ENCODE peak calls at places on chromosomes 4 and X, in six cellular contexts. S is psoas muscle, L is heart left ventricle, O is K562, N is OCI-LY7, G is IMR-90. V is an unnamed sample. For H3K36me3, the result is how much of the 10 kb centered on the place peaks cover.

GRCh38 chrX:148940411-148940996 is 440.1 kb downstream of the AFF2 start:
- DNase-seq in G (no peak), N (no peak), O (no peak), S (no peak), L (no peak), V (no peak)

GRCh38 chr4:185726931-185727330 is 85.1 kb downstream of the SORBS2 start:
- DNase-seq in O (no peak), L (no peak), S (no peak), G (no peak), N (no peak), V (no peak)

GRCh38 chr4:77308843-77309242 is 151.8 kb downstream of the CCNG2 start:
- DNase-seq in G (peak), O (peak), N (peak), L (no peak), S (no peak), V (no peak)

GRCh38 chrX:115958687-115959359 is 211.7 kb upstream of the AGTR2 start:
- DNase-seq in S (no peak), O (no peak), L (no peak), N (no peak), G (no peak), V (no peak)

GRCh38 chr4:56496241-56496640 is 9.3 kb upstream of the ARL9 start:
- DNase-seq in N (no peak), G (no peak), O (no peak), L (no peak), S (no peak), V (no peak)

GRCh38 chr4:106796866-106797265 is 239.2 kb downstream of the DKK2 start:
- DNase-seq in G (no peak), N (no peak), O (no peak), S (no peak), L (no peak), V (no peak)

GRCh38 chr4:69823481-69824186 is 36.3 kb downstream of the SULT1E1 start:
- DNase-seq in S (no peak), N (peak), O (no peak), L (no peak), G (peak), V (no peak)

GRCh38 chrX:6678313-6678712 is 143.4 kb upstream of the VCX3A start:
- DNase-seq in S (no peak), O (no peak), G (no peak), L (no peak), N (no peak), V (no peak)

GRCh38 chrX:100745806-100746537 is 14.1 kb upstream of the SYTL4 start:
- DNase-seq in O (no peak), S (no peak), G (no peak), N (no peak), L (no peak), V (no peak)

GRCh38 chr4:24966076-24966475 is 53.2 kb upstream of the CCDC149 start:
- DNase-seq in O (no peak), N (no peak), L (no peak), G (no peak), S (no peak), V (no peak)

GRCh38 chr4:131304686-131305085 is 1844.4 kb upstream of the PCDH10 start:
- DNase-seq in N (no peak), L (no peak), O (no peak), G (no peak), S (no peak), V (no peak)

GRCh38 chrX:115021121-115021520 is 3.7 kb upstream of the IL13RA2 start:
- DNase-seq in G (peak), S (no peak), O (no peak), N (no peak), L (no peak), V (no peak)

GRCh38 chr4:23911675-23912455 is 22.0 kb upstream of the PPARGC1A start:
- DNase-seq in L (no peak), N (no peak), G (no peak), S (no peak), O (no peak), V (no peak)

GRCh38 chr4:94235825-94236224 is 28.2 kb downstream of the SMARCAD1 start:
- DNase-seq in G (peak), N (no peak), O (no peak), L (no peak), S (no peak), V (no peak)

GRCh38 chr4:94232519-94232918 is 24.9 kb downstream of the SMARCAD1 start:
- DNase-seq in G (no peak), L (no peak), S (no peak), O (no peak), N (no peak), V (no peak)

GRCh38 chr4:94240384-94240783 is 32.7 kb downstream of the SMARCAD1 start:
- DNase-seq in G (peak), N (no peak), O (no peak), S (no peak), L (no peak), V (no peak)

DNA sequence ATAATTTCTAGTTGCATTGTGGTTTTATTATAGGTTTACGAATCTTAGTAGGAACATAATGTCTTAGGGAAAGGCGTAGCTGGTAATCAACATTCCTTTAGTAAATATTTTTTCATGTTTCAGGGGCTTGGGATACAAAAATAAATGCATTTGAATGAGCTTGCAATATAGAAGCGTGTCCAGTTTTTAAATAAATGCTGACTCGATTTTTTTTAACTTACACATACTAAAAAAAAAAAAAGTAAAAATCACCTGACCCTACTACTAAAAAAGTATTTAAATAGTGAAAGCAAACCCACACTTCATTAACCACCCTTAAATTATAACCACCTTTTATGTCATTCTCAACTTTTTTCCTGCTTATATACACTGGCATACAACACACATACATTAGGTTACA is 29.6 kb downstream of the SMARCAD1 start:
- DNase-seq in S (no peak), L (no peak), G (no peak), N (no peak), O (no peak), V (no peak)
- H3K36me3 ChIP-seq in S (half or more), L (half or more), G (under half), N (half or more), O (half or more), V (under half)

GRCh38 chrX:79138658-79139241 is 5.7 kb upstream of the GPR174 start:
- DNase-seq in S (no peak), O (no peak), L (no peak), N (peak), G (no peak), V (peak)
- H3K4me3 ChIP-seq in S (no peak), O (no peak), L (no peak), N (peak), G (no peak), V (no peak)

DNA sequence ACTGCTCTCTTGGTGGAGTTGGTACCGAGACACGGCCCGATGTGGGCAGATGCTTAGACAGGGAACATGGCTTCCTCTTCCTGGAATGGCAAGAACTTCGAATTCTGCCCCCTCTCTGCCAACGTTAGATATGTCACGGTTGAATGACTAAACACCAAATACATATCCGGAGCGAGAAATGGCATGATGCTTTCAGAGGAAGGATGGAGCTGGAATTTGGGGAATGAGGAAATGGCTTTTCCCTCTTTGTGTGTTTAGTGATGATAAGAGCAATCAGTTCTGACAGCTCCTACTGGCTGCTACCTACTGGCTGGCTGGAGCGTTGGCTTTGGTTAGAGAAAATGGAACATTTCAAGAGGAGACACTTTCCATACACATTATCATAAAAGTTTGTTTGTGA is 140.0 kb downstream of the DHRSX start:
- DNase-seq in S (no peak), N (no peak), G (no peak), L (no peak), O (peak), V (no peak)
- TF ChIP-seq CTCF in S (no peak), N (no peak), G (no peak), L (no peak), O (peak), V (no peak)

GRCh38 chrX:45749375-45749774 is 548.7 kb upstream of the DIPK2B start:
- DNase-seq in G (no peak), O (no peak), N (no peak), L (no peak), S (no peak), V (no peak)

GRCh38 chrX:45748443-45748842 is 547.8 kb upstream of the DIPK2B start:
- DNase-seq in O (no peak), S (no peak), N (no peak), L (no peak), G (no peak), V (no peak)

GRCh38 chrX:45747905-45748304 is 547.2 kb upstream of the DIPK2B start:
- DNase-seq in L (no peak), G (no peak), S (no peak), N (no peak), O (no peak), V (no peak)

GRCh38 chrX:45751156-45751555 is 550.5 kb upstream of the DIPK2B start:
- DNase-seq in O (no peak), N (no peak), L (no peak), G (no peak), S (no peak), V (no peak)

GRCh38 chrX:45750639-45751038 is 550.0 kb upstream of the DIPK2B start:
- DNase-seq in L (peak), O (no peak), S (no peak), G (no peak), N (no peak), V (no peak)
- H3K36me3 ChIP-seq in L (under half), O (under half), S (under half), G (under half), N (under half), V (under half)

GRCh38 chr4:1172971-1173757 is 781 bp upstream of the SPON2 start:
- DNase-seq in G (peak), L (no peak), O (no peak), S (peak), N (no peak), V (no peak)
- H3K4me3 ChIP-seq in G (no peak), L (no peak), O (no peak), S (peak), N (no peak), V (no peak)

GRCh38 chrX:153641575-153642312 is 5.3 kb upstream of the DUSP9 start:
- DNase-seq in N (no peak), S (no peak), O (peak), L (no peak), G (no peak), V (no peak)

GRCh38 chrX:153640736-153641574 is 6.0 kb upstream of the DUSP9 start:
- DNase-seq in N (no peak), G (no peak), L (no peak), O (no peak), S (peak), V (no peak)

GRCh38 chrX:153638436-153639176 is 8.4 kb upstream of the DUSP9 start:
- DNase-seq in O (peak), G (no peak), N (no peak), L (no peak), S (peak), V (no peak)

GRCh38 chrX:153639177-153640044 is 7.6 kb upstream of the DUSP9 start:
- DNase-seq in N (no peak), G (no peak), O (no peak), L (no peak), S (peak), V (no peak)

DNA sequence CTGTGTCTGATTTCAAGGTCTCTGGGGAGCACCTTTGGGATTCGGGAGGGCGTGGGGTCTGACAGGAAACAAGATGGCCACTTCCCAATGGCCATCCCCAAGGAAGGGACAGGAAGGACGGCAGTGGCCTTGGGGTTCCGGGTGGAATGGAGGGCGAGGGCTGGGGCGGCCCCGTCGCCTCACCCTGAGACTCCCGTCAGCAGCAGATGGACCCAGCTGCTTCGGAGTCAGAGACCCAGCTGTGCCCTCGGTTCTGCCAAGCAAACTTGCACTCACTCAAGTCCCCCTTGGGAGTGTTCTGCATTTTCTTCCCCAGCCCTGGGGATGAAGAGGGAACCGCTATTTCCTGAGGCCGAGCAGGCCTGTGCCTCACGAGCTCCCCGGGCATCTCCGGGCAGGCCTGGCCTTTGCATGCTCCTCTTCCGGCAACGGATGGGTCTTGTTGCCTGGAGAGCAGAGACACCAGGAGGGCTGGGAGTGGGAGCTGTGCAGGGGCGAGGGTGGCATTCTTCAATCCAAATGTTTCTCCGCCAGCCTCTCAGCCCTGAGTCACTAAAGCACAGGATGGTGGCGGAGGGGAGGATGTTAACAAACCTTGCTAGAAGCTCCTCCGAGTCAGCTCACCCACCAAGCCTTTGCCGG is 6.8 kb upstream of the DUSP9 start:
- DNase-seq in S (peak), L (no peak), N (no peak), O (no peak), G (no peak), V (no peak)
- TF ChIP-seq CTCF in S (no peak), L (no peak), N (no peak), O (no peak), G (no peak), V (no peak)

DNA sequence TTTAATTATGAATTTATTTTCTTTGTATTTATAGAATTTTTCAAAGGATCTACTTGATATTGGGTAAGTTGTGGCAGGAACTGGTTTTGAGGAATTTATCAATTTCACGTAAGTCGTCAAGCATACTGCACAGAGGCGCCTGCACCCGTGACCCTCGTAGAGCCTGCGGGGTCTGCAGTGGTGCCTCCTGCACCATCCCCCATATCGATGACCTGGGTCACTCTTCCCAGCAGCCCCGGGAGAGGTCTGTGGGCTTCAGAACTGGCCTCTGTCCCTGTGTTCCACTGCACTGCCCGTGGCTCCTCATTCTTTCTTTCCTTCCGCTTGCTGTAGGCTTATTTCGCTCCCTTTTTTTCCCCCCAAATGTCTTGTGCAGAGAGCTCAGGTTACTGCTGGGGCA is 31.5 kb upstream of the CPLX1 start:
- DNase-seq in G (no peak), S (no peak), N (no peak), O (no peak), L (no peak), V (no peak)
- H3K36me3 ChIP-seq in G (half or more), S (half or more), N (half or more), O (half or more), L (half or more), V (under half)